ENCODE peak calls at places on chromosomes 2 and 18, in five cellular contexts. J is AG09309, A is foreskin fibroblast, E is A549, D is prostate gland. S is an unnamed sample.

GRCh38 chr2:598043-598802 is 79.0 kb downstream of the TMEM18 start:
- DNase-seq in D (no peak), J (no peak), E (no peak), A (no peak), S (no peak)

GRCh38 chr2:204608261-204608660 is 63.0 kb downstream of the PARD3B start:
- DNase-seq in A (peak; percentile 33), J (peak; percentile 8), D (no peak), E (no peak), S (no peak)

GRCh38 chr2:121608367-121608766 is 40.9 kb downstream of the CLASP1 start:
- DNase-seq in A (no peak), J (no peak), E (no peak), D (no peak), S (no peak)

GRCh38 chr2:165454905-165455304 is 14.6 kb upstream of the CSRNP3 start:
- DNase-seq in J (no peak), E (no peak), D (no peak), A (no peak), S (no peak)

GRCh38 chr2:188813846-188814245 is 160.3 kb upstream of the COL3A1 start:
- DNase-seq in D (no peak), A (no peak), J (no peak), E (no peak), S (no peak)

GRCh38 chr2:28389399-28390240 is 3.0 kb upstream of the FOSL2 start:
- DNase-seq in J (no peak), E (no peak), A (no peak), D (no peak), S (no peak)

GRCh38 chr2:150247471-150247870 is 240.0 kb downstream of the RND3 start:
- DNase-seq in J (no peak), D (no peak), E (no peak), A (no peak), S (no peak)

GRCh38 chr2:64399521-64399920 is 54.4 kb upstream of the LGALSL start:
- DNase-seq in D (no peak), J (no peak), A (no peak), E (no peak), S (no peak)

GRCh38 chr2:55049794-55050132 is 488 bp downstream of the RTN4 start:
- DNase-seq in E (no peak), A (no peak), D (peak; percentile 9), J (no peak), S (no peak)

GRCh38 chr2:150526006-150526405 is 38.5 kb upstream of the RND3 start:
- DNase-seq in D (no peak), A (no peak), J (no peak), E (no peak), S (no peak)

GRCh38 chr2:65364054-65364651 is 68.2 kb downstream of the SPRED2 start:
- DNase-seq in J (no peak), D (no peak), E (no peak), A (no peak), S (no peak)

GRCh38 chr2:121944072-121944829 is 188.8 kb downstream of the TSN start:
- DNase-seq in D (no peak), J (peak; percentile 83), E (peak; percentile 14), A (peak; percentile 69), S (no peak)

GRCh38 chr2:230904856-230905447 is 20.1 kb downstream of the GPR55 start:
- DNase-seq in E (no peak), D (no peak), J (no peak), A (no peak), S (no peak)

GRCh38 chr2:11092693-11093335 is 62.5 kb upstream of the SLC66A3 start:
- DNase-seq in A (no peak), E (no peak), J (no peak), D (no peak), S (no peak)

GRCh38 chr2:204452464-204453023 is 92.7 kb upstream of the PARD3B start:
- DNase-seq in J (peak; percentile 99), D (no peak), E (peak; percentile 58), A (peak; percentile 95), S (peak; percentile 78)

GRCh38 chr18:63315879-63316278 is 3.7 kb downstream of the BCL2 start:
- DNase-seq in E (no peak), D (no peak), J (no peak), A (no peak), S (no peak)

GRCh38 chr18:68623342-68623741 is 91.6 kb downstream of the TMX3 start:
- DNase-seq in A (peak; percentile 73), E (peak; percentile 15), D (peak; percentile 22), J (peak; percentile 53), S (no peak)

GRCh38 chr2:227029706-227030105 is 134.3 kb downstream of the COL4A4 start:
- DNase-seq in A (no peak), E (no peak), D (no peak), J (no peak), S (no peak)

GRCh38 chr2:196066794-196067382 is 1.7 kb downstream of the DNAH7 start:
- DNase-seq in D (no peak), E (peak; percentile 40), J (no peak), A (peak; percentile 5), S (no peak)

GRCh38 chr2:151727593-151728552 is 6.4 kb downstream of the NEB start:
- DNase-seq in A (no peak), D (no peak), J (no peak), E (peak; percentile 7), S (no peak)

GRCh38 chr2:151728736-151729415 is 5.4 kb downstream of the NEB start:
- DNase-seq in A (no peak), E (no peak), J (no peak), D (no peak), S (no peak)

GRCh38 chr2:151730242-151730975 is 3.9 kb downstream of the NEB start:
- DNase-seq in A (peak; percentile 2), D (no peak), E (no peak), J (peak; percentile 5), S (no peak)

GRCh38 chr2:151729837-151730236 is 4.4 kb downstream of the NEB start:
- DNase-seq in E (no peak), A (no peak), D (no peak), J (no peak), S (no peak)

DNA sequence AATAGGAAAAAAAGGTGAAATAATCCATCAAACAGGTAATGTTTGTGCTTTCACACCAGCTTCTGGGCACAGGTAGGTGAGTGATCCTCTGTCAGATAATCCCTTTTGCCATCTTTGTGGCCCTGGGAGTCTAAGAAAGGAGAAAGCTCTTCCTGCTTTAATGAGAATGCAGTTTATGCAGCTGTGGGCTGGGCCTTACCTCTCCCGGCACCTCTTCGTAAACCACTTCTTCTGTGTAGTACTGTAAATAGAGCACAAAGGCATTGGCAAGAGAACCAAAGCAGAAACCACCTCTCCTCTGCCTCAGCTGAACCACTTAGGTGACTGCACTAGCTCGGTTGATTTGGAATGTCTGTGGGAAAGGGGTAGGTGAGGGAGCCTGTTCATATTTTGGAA is 4.9 kb downstream of the NEB start:
- DNase-seq in A (no peak), E (no peak), D (no peak), J (no peak), S (no peak)
- H3K4me3 ChIP-seq in A (no peak overlapping the region), E (no peak overlapping the region), D (no peak overlapping the region), J (no peak overlapping the region), S (no peak overlapping the region)

GRCh38 chr2:37085731-37086147 is 1.4 kb downstream of the GPATCH11 start:
- DNase-seq in D (no peak), J (peak; percentile 28), E (no peak), A (peak; percentile 67), S (no peak)
- H3K4me3 ChIP-seq in D (no peak overlapping the region), J (no peak overlapping the region), E (no peak overlapping the region), A (no peak overlapping the region), S (no peak overlapping the region)

GRCh38 chr2:144467479-144468210 is 52.3 kb downstream of the ZEB2 start:
- DNase-seq in A (no peak), E (no peak), D (no peak), J (no peak), S (no peak)

GRCh38 chr2:144470334-144470733 is 49.6 kb downstream of the ZEB2 start:
- DNase-seq in E (no peak), D (no peak), J (no peak), A (no peak), S (no peak)

GRCh38 chr2:144469788-144470187 is 50.1 kb downstream of the ZEB2 start:
- DNase-seq in A (no peak), D (no peak), E (no peak), J (no peak), S (no peak)

GRCh38 chr2:144470819-144471218 is 49.1 kb downstream of the ZEB2 start:
- DNase-seq in D (no peak), J (no peak), A (no peak), E (no peak), S (no peak)

GRCh38 chr2:144468823-144469595 is 50.9 kb downstream of the ZEB2 start:
- DNase-seq in E (no peak), J (no peak), D (no peak), A (no peak), S (no peak)
- H3K4me3 ChIP-seq in E (no peak overlapping the region), J (no peak overlapping the region), D (no peak overlapping the region), A (no peak overlapping the region), S (no peak overlapping the region)

DNA sequence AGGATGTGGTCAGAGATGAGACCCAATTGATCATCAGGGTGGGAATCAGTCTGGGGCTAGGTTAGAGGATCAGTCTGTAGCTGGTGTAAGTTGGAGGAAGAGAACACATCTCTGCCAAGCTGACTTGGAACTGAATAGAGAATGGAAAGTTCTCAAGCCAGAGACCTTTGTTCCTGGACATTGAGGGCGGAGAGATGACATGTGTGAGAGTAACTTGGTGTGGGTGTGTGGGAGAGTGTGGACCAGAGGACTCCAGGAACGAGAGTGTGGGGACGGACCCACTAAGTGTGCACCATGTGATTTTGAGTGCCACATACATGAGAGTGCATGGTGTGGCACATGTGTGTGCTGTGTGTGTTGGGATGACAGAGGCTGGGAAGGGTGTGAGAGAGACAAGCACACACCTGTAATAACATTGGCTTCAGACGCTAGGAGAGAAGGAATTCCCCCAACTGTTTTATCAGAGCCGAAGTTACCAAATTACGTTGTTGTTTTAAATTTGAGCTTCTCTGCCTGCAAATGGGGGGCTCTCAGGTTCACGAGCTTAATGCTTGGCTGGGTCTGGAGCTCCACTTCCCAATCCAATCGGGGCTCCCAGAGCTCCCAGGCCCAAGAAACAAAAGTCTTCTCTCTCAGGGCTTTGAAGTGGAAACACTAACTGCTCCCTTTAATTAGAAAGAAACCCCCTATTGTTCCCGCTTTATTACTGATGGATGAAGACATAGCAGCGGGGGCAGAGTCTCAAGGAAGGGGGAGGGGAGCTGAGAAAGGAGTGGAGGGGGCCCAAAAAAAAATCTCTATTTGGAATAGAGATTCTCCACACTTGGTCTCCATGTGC is 15.8 kb upstream of the PKDCC start:
- DNase-seq in D (no peak), A (no peak), J (no peak), E (no peak), S (no peak)
- H3K4me3 ChIP-seq in D (no peak overlapping the region), A (no peak overlapping the region), J (no peak overlapping the region), E (no peak overlapping the region), S (no peak overlapping the region)